ENCODE peak calls at places on chromosomes 7 and 10, in nine cellular contexts. Z, W, J, T, A, I, C, S and O are unnamed samples.

GRCh38 chr10:119807960-119808697 is 64.5 kb downstream of the MCMBP start:
- DNase-seq in J (no peak), I (peak), Z (no peak), A (peak), S (no peak), T (no peak), C (no peak), W (peak), O (peak)

GRCh38 chr10:34719746-34720145 is 95.3 kb downstream of the PARD3 start:
- DNase-seq in Z (no peak), W (no peak), C (no peak), S (no peak), I (no peak), T (no peak), A (no peak), J (no peak), O (no peak)

GRCh38 chr10:34957531-34957930 is 132.6 kb downstream of the CUL2 start:
- DNase-seq in J (no peak), I (no peak), Z (no peak), C (no peak), S (no peak), T (no peak), A (no peak), W (no peak), O (no peak)

GRCh38 chr7:45888185-45888992 is at the start of gene IGFBP1:
- DNase-seq in J (no peak), A (no peak), W (peak), Z (peak), I (no peak), C (no peak), T (no peak), S (no peak), O (peak)

GRCh38 chr7:43572516-43573049 is 10.3 kb upstream of the STK17A start:
- DNase-seq in Z (no peak), C (no peak), J (no peak), I (peak), T (no peak), W (peak), S (no peak), A (no peak), O (peak)

GRCh38 chr10:43888551-43888950 is 239.9 kb upstream of the ZNF32 start:
- DNase-seq in S (no peak), J (no peak), T (no peak), C (no peak), I (peak), A (no peak), W (no peak), Z (no peak), O (peak)

GRCh38 chr7:489876-490275 is 29.8 kb downstream of the PDGFA start:
- DNase-seq in T (no peak), Z (no peak), A (no peak), I (no peak), W (no peak), S (no peak), C (no peak), J (no peak), O (no peak)

GRCh38 chr10:47195274-47195885 is 104.6 kb upstream of the GDF10 start:
- DNase-seq in I (no peak), T (peak), S (no peak), C (no peak), W (no peak), Z (no peak), A (no peak), J (no peak), O (no peak)

GRCh38 chr7:22572937-22573336 is 72.9 kb upstream of the STEAP1B start:
- DNase-seq in J (no peak), I (peak), C (no peak), W (peak), T (no peak), Z (no peak), S (no peak), A (no peak), O (no peak)

GRCh38 chr7:106059556-106059955 is 52.6 kb downstream of the SYPL1 start:
- DNase-seq in J (no peak), W (no peak), Z (no peak), C (no peak), T (no peak), S (no peak), A (no peak), I (peak), O (no peak)

GRCh38 chr7:47435889-47436312 is 146.0 kb downstream of the TNS3 start:
- DNase-seq in A (no peak), J (peak), T (no peak), S (no peak), W (peak), Z (peak), I (peak), C (no peak), O (peak)

GRCh38 chr7:79034733-79035132 is 418.7 kb downstream of the MAGI2 start:
- DNase-seq in S (no peak), I (no peak), J (peak), W (no peak), T (no peak), C (no peak), Z (no peak), A (no peak), O (no peak)

GRCh38 chr10:76115471-76116155 is 684.2 kb downstream of the LRMDA start:
- DNase-seq in T (no peak), J (no peak), I (no peak), Z (no peak), A (no peak), W (no peak), C (no peak), S (no peak), O (no peak)